ENCODE peak calls at places on chromosomes 13 and 19, in eight cellular contexts. One of them, this sample, is unnamed.

GRCh38 chr19:13920940-13921744 is 15.1 kb downstream of the CC2D1A start:
- DNase-seq in tibial nerve: no peak
- DNase-seq in SK-N-SH: peak; percentile 77
- DNase-seq in transverse colon: no peak
- DNase-seq in ovary: no peak
- DNase-seq in stomach: no peak
- DNase-seq in A549: peak; percentile 76
- DNase-seq in K562: peak; percentile 74
- DNase-seq in this sample: no peak

GRCh38 chr13:26463848-26464247 is 93.6 kb upstream of the WASF3 start:
- DNase-seq in transverse colon: no peak
- DNase-seq in K562: no peak
- DNase-seq in ovary: no peak
- DNase-seq in stomach: no peak
- DNase-seq in A549: no peak
- DNase-seq in SK-N-SH: no peak
- DNase-seq in tibial nerve: no peak
- DNase-seq in this sample: peak; percentile 89

GRCh38 chr13:80572308-80572676 is 231.4 kb upstream of the SPRY2 start:
- DNase-seq in A549: no peak
- DNase-seq in transverse colon: no peak
- DNase-seq in tibial nerve: no peak
- DNase-seq in ovary: no peak
- DNase-seq in stomach: no peak
- DNase-seq in SK-N-SH: peak; percentile 15
- DNase-seq in K562: no peak
- DNase-seq in this sample: no peak

GRCh38 chr13:29081036-29081435 is 260.9 kb downstream of the MTUS2 start:
- DNase-seq in tibial nerve: no peak
- DNase-seq in SK-N-SH: no peak
- DNase-seq in stomach: no peak
- DNase-seq in ovary: no peak
- DNase-seq in K562: no peak
- DNase-seq in transverse colon: no peak
- DNase-seq in A549: no peak
- DNase-seq in this sample: no peak

GRCh38 chr13:101654916-101655315 is 202.4 kb downstream of the ITGBL1 start:
- DNase-seq in transverse colon: no peak
- DNase-seq in tibial nerve: no peak
- DNase-seq in stomach: no peak
- DNase-seq in K562: no peak
- DNase-seq in A549: peak; percentile 31
- DNase-seq in SK-N-SH: no peak
- DNase-seq in ovary: no peak
- DNase-seq in this sample: no peak

GRCh38 chr19:10510301-10510802 is 6.9 kb downstream of the S1PR5 start:
- DNase-seq in K562: peak; percentile 72
- DNase-seq in A549: no peak
- DNase-seq in ovary: peak; percentile 49
- DNase-seq in SK-N-SH: peak; percentile 81
- DNase-seq in tibial nerve: no peak
- DNase-seq in transverse colon: peak; percentile 33
- DNase-seq in stomach: no peak
- DNase-seq in this sample: no peak

GRCh38 chr13:111342716-111343115 is 22.3 kb downstream of the TEX29 start:
- DNase-seq in ovary: no peak
- DNase-seq in stomach: no peak
- DNase-seq in K562: no peak
- DNase-seq in SK-N-SH: no peak
- DNase-seq in tibial nerve: no peak
- DNase-seq in transverse colon: no peak
- DNase-seq in A549: no peak
- DNase-seq in this sample: peak; percentile 89

GRCh38 chr19:14002571-14003278 is 3.4 kb downstream of the RFX1 start:
- DNase-seq in stomach: no peak
- DNase-seq in transverse colon: no peak
- DNase-seq in SK-N-SH: no peak
- DNase-seq in A549: no peak
- DNase-seq in tibial nerve: no peak
- DNase-seq in K562: peak; percentile 5
- DNase-seq in ovary: no peak
- DNase-seq in this sample: no peak

GRCh38 chr19:55206664-55207500 is 2.4 kb downstream of the PTPRH start:
- DNase-seq in tibial nerve: peak; percentile 30
- DNase-seq in A549: peak; percentile 93
- DNase-seq in K562: peak; percentile 97
- DNase-seq in transverse colon: peak; percentile 91
- DNase-seq in stomach: peak; percentile 88
- DNase-seq in ovary: peak; percentile 82
- DNase-seq in SK-N-SH: peak; percentile 96
- DNase-seq in this sample: peak; percentile 93

GRCh38 chr19:14689598-14690503 is at the start of gene ZNF333:
- DNase-seq in transverse colon: peak; percentile 99
- DNase-seq in SK-N-SH: peak; percentile 99
- DNase-seq in A549: peak; percentile 91
- DNase-seq in ovary: peak; percentile 97
- DNase-seq in K562: peak; percentile 99
- DNase-seq in stomach: peak; percentile 98
- DNase-seq in tibial nerve: peak; percentile 95
- DNase-seq in this sample: peak; percentile 99

GRCh38 chr19:39941615-39942507 is 7.4 kb upstream of the FCGBP start:
- DNase-seq in A549: no peak
- DNase-seq in SK-N-SH: no peak
- DNase-seq in stomach: peak; percentile 33
- DNase-seq in transverse colon: peak; percentile 55
- DNase-seq in K562: no peak
- DNase-seq in ovary: no peak
- DNase-seq in tibial nerve: no peak
- DNase-seq in this sample: peak; percentile 68

GRCh38 chr13:74202129-74202528 is 67.9 kb upstream of the KLF12 start:
- DNase-seq in transverse colon: no peak
- DNase-seq in stomach: no peak
- DNase-seq in K562: no peak
- DNase-seq in SK-N-SH: no peak
- DNase-seq in tibial nerve: no peak
- DNase-seq in A549: no peak
- DNase-seq in ovary: no peak
- DNase-seq in this sample: no peak

GRCh38 chr19:36009220-36009619 is 607 bp upstream of the SYNE4 start:
- DNase-seq in stomach: peak; percentile 72
- DNase-seq in K562: no peak
- DNase-seq in SK-N-SH: peak; percentile 90
- DNase-seq in transverse colon: peak; percentile 76
- DNase-seq in tibial nerve: peak; percentile 44
- DNase-seq in ovary: peak; percentile 83
- DNase-seq in A549: peak; percentile 58
- DNase-seq in this sample: no peak

GRCh38 chr19:55254625-55254977 is 4.2 kb downstream of the PPP6R1 start:
- DNase-seq in stomach: no peak
- DNase-seq in transverse colon: no peak
- DNase-seq in ovary: no peak
- DNase-seq in tibial nerve: no peak
- DNase-seq in SK-N-SH: no peak
- DNase-seq in A549: no peak
- DNase-seq in K562: no peak
- DNase-seq in this sample: no peak

GRCh38 chr13:39612023-39612637 is 9.1 kb upstream of the LHFPL6 start:
- DNase-seq in tibial nerve: peak; percentile 65
- DNase-seq in stomach: peak; percentile 71
- DNase-seq in SK-N-SH: peak; percentile 44
- DNase-seq in A549: peak; percentile 55
- DNase-seq in ovary: peak; percentile 41
- DNase-seq in transverse colon: peak; percentile 65
- DNase-seq in K562: peak; percentile 19
- DNase-seq in this sample: no peak

GRCh38 chr13:113142876-113143275 is 15.6 kb upstream of the PROZ start:
- DNase-seq in tibial nerve: no peak
- DNase-seq in SK-N-SH: no peak
- DNase-seq in K562: no peak
- DNase-seq in stomach: no peak
- DNase-seq in A549: no peak
- DNase-seq in transverse colon: no peak
- DNase-seq in ovary: no peak
- DNase-seq in this sample: no peak

GRCh38 chr13:85529216-85529590 is 270.0 kb downstream of the SLITRK6 start:
- DNase-seq in SK-N-SH: no peak
- DNase-seq in K562: no peak
- DNase-seq in stomach: no peak
- DNase-seq in transverse colon: no peak
- DNase-seq in A549: peak; percentile 22
- DNase-seq in tibial nerve: no peak
- DNase-seq in ovary: no peak
- DNase-seq in this sample: no peak

GRCh38 chr19:19230505-19230904 is 18.7 kb downstream of the NCAN start:
- DNase-seq in K562: no peak
- DNase-seq in A549: no peak
- DNase-seq in SK-N-SH: no peak
- DNase-seq in ovary: no peak
- DNase-seq in stomach: no peak
- DNase-seq in transverse colon: no peak
- DNase-seq in tibial nerve: no peak
- DNase-seq in this sample: no peak

GRCh38 chr13:111590796-111591195 is 270.4 kb downstream of the TEX29 start:
- DNase-seq in stomach: peak; percentile 20
- DNase-seq in transverse colon: no peak
- DNase-seq in ovary: no peak
- DNase-seq in tibial nerve: no peak
- DNase-seq in K562: no peak
- DNase-seq in SK-N-SH: no peak
- DNase-seq in A549: no peak
- DNase-seq in this sample: no peak

GRCh38 chr13:105031306-105031705 is 1504.2 kb downstream of the EFNB2 start:
- DNase-seq in A549: no peak
- DNase-seq in ovary: no peak
- DNase-seq in stomach: no peak
- DNase-seq in transverse colon: no peak
- DNase-seq in K562: no peak
- DNase-seq in tibial nerve: no peak
- DNase-seq in SK-N-SH: no peak
- DNase-seq in this sample: no peak

GRCh38 chr13:112643759-112644459 is 45.9 kb upstream of the ATP11A start:
- DNase-seq in SK-N-SH: no peak
- DNase-seq in K562: no peak
- DNase-seq in A549: no peak
- DNase-seq in stomach: peak; percentile 84
- DNase-seq in tibial nerve: no peak
- DNase-seq in transverse colon: no peak
- DNase-seq in ovary: no peak
- DNase-seq in this sample: no peak

GRCh38 chr13:50587839-50588373 is 255.6 kb downstream of the DLEU7 start:
- DNase-seq in SK-N-SH: no peak
- DNase-seq in transverse colon: no peak
- DNase-seq in stomach: no peak
- DNase-seq in tibial nerve: no peak
- DNase-seq in A549: no peak
- DNase-seq in K562: no peak
- DNase-seq in ovary: no peak
- DNase-seq in this sample: no peak

GRCh38 chr19:18906605-18907519 is 10.9 kb upstream of the CERS1 start:
- DNase-seq in tibial nerve: no peak
- DNase-seq in SK-N-SH: no peak
- DNase-seq in A549: no peak
- DNase-seq in K562: no peak
- DNase-seq in ovary: no peak
- DNase-seq in stomach: no peak
- DNase-seq in transverse colon: no peak
- DNase-seq in this sample: no peak

DNA sequence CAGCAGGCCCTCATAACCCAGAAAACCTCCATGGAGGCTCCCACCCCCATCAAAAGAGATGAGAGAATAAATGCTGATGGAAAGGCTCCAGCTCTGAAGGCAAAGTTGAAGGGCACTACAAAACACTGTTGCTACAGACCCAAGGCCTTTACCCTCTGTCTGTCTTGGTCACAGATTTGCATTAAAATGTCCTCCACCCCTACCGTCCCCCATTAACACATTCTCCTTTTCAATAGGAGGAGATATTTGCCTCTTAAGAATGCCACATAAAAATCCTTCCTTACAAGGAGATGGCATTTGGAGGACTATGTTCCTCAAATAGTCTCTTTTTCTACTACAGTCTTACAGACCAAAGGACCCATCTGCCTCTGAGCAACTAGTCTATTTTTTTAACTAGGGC is 361.5 kb downstream of the ENOX1 start:
- DNase-seq in transverse colon: no peak
- DNase-seq in stomach: no peak
- DNase-seq in K562: no peak
- DNase-seq in SK-N-SH: no peak
- DNase-seq in ovary: no peak
- DNase-seq in tibial nerve: no peak
- DNase-seq in A549: no peak
- DNase-seq in this sample: no peak
- TF ChIP-seq EP300 in transverse colon: no peak
- TF ChIP-seq EP300 in stomach: no peak
- TF ChIP-seq EP300 in K562: no peak
- TF ChIP-seq EP300 in SK-N-SH: no peak
- TF ChIP-seq EP300 in ovary: no peak
- TF ChIP-seq EP300 in tibial nerve: no peak
- TF ChIP-seq EP300 in A549: no peak
- TF ChIP-seq EP300 in this sample: no peak

DNA sequence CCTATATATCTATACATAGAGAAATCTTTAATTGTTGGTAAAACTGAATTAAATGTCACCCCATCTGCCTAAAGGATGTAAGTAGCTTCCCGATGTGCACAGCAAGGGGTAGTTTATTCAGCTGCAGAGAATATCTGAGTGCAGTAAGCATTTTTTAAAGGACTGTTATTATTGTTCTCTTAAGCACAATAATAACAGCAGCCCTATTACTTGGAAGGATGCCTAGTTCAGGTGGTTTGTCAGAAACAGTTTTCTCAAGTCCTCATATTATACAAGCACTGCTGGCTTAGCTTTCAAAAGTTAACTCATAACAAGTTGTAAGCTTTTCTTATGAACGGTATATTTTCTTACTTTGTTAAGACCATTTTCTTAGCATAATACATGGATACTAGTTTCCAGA is 142.6 kb downstream of the CRYL1 start:
- DNase-seq in tibial nerve: no peak
- DNase-seq in K562: no peak
- DNase-seq in stomach: no peak
- DNase-seq in transverse colon: no peak
- DNase-seq in ovary: no peak
- DNase-seq in SK-N-SH: no peak
- DNase-seq in A549: no peak
- DNase-seq in this sample: no peak
- TF ChIP-seq EP300 in tibial nerve: no peak
- TF ChIP-seq EP300 in K562: no peak
- TF ChIP-seq EP300 in stomach: no peak
- TF ChIP-seq EP300 in transverse colon: no peak
- TF ChIP-seq EP300 in ovary: no peak
- TF ChIP-seq EP300 in SK-N-SH: no peak
- TF ChIP-seq EP300 in A549: no peak
- TF ChIP-seq EP300 in this sample: no peak

GRCh38 chr19:23160766-23161165 is 43.9 kb downstream of the ZNF730 start:
- DNase-seq in stomach: no peak
- DNase-seq in K562: no peak
- DNase-seq in ovary: no peak
- DNase-seq in A549: no peak
- DNase-seq in tibial nerve: no peak
- DNase-seq in transverse colon: no peak
- DNase-seq in SK-N-SH: no peak
- DNase-seq in this sample: no peak
- TF ChIP-seq EP300 in stomach: no peak
- TF ChIP-seq EP300 in K562: no peak
- TF ChIP-seq EP300 in ovary: no peak
- TF ChIP-seq EP300 in A549: no peak
- TF ChIP-seq EP300 in tibial nerve: no peak
- TF ChIP-seq EP300 in transverse colon: no peak
- TF ChIP-seq EP300 in SK-N-SH: no peak
- TF ChIP-seq EP300 in this sample: no peak

GRCh38 chr13:76852991-76853390 is 33.2 kb downstream of the KCTD12 start:
- DNase-seq in tibial nerve: no peak
- DNase-seq in ovary: no peak
- DNase-seq in K562: no peak
- DNase-seq in SK-N-SH: no peak
- DNase-seq in stomach: no peak
- DNase-seq in A549: no peak
- DNase-seq in transverse colon: no peak
- DNase-seq in this sample: no peak
- TF ChIP-seq EP300 in tibial nerve: no peak
- TF ChIP-seq EP300 in ovary: no peak
- TF ChIP-seq EP300 in K562: no peak
- TF ChIP-seq EP300 in SK-N-SH: no peak
- TF ChIP-seq EP300 in stomach: no peak
- TF ChIP-seq EP300 in A549: no peak
- TF ChIP-seq EP300 in transverse colon: no peak
- TF ChIP-seq EP300 in this sample: no peak

This sample was measured in esophagus muscularis mucosa.